ENCODE peak calls at places on chromosome 22, in five cellular contexts. One of them, this sample, is unnamed.

GRCh38 chr22:28978158-28978557 is 83.5 kb downstream of the C22orf31 start:
- DNase-seq in mesendoderm: no peak
- DNase-seq in mammary epithelial cell: peak
- DNase-seq in Karpas-422: no peak
- DNase-seq in colonic mucosa: no peak
- DNase-seq in this sample: no peak

GRCh38 chr22:48320671-48321515 is 1506.8 kb downstream of the BRD1 start:
- DNase-seq in mesendoderm: no peak
- DNase-seq in mammary epithelial cell: no peak
- DNase-seq in Karpas-422: no peak
- DNase-seq in colonic mucosa: no peak
- DNase-seq in this sample: no peak

GRCh38 chr22:24758164-24758799 is 16.2 kb downstream of the PIWIL3 start:
- DNase-seq in mesendoderm: peak
- DNase-seq in mammary epithelial cell: peak
- DNase-seq in colonic mucosa: peak
- DNase-seq in Karpas-422: peak
- DNase-seq in this sample: peak

GRCh38 chr22:42562282-42562681 is 8.5 kb downstream of the SERHL2 start:
- DNase-seq in mammary epithelial cell: no peak
- DNase-seq in colonic mucosa: peak
- DNase-seq in mesendoderm: peak
- DNase-seq in Karpas-422: peak
- DNase-seq in this sample: no peak

GRCh38 chr22:30044369-30044768 is 35.9 kb upstream of the HORMAD2 start:
- DNase-seq in colonic mucosa: peak
- DNase-seq in Karpas-422: no peak
- DNase-seq in mammary epithelial cell: peak
- DNase-seq in mesendoderm: no peak
- DNase-seq in this sample: no peak

GRCh38 chr22:28506207-28506606 is 173.4 kb downstream of the TTC28 start:
- DNase-seq in colonic mucosa: no peak
- DNase-seq in mammary epithelial cell: no peak
- DNase-seq in Karpas-422: no peak
- DNase-seq in mesendoderm: no peak
- DNase-seq in this sample: no peak

GRCh38 chr22:44273175-44273574 is 39.6 kb downstream of the SHISAL1 start:
- DNase-seq in colonic mucosa: no peak
- DNase-seq in Karpas-422: peak
- DNase-seq in mesendoderm: no peak
- DNase-seq in mammary epithelial cell: no peak
- DNase-seq in this sample: no peak

GRCh38 chr22:30435674-30436126 is 10.1 kb downstream of the MTFP1 start:
- DNase-seq in Karpas-422: peak
- DNase-seq in mesendoderm: no peak
- DNase-seq in colonic mucosa: peak
- DNase-seq in mammary epithelial cell: no peak
- DNase-seq in this sample: peak

GRCh38 chr22:47432683-47433082 is 670.2 kb downstream of the TBC1D22A start:
- DNase-seq in mammary epithelial cell: no peak
- DNase-seq in Karpas-422: no peak
- DNase-seq in mesendoderm: no peak
- DNase-seq in colonic mucosa: no peak
- DNase-seq in this sample: no peak

GRCh38 chr22:24090581-24090980 is 79.5 kb downstream of the CABIN1 start:
- DNase-seq in Karpas-422: no peak
- DNase-seq in colonic mucosa: no peak
- DNase-seq in mesendoderm: no peak
- DNase-seq in mammary epithelial cell: no peak
- DNase-seq in this sample: no peak

DNA sequence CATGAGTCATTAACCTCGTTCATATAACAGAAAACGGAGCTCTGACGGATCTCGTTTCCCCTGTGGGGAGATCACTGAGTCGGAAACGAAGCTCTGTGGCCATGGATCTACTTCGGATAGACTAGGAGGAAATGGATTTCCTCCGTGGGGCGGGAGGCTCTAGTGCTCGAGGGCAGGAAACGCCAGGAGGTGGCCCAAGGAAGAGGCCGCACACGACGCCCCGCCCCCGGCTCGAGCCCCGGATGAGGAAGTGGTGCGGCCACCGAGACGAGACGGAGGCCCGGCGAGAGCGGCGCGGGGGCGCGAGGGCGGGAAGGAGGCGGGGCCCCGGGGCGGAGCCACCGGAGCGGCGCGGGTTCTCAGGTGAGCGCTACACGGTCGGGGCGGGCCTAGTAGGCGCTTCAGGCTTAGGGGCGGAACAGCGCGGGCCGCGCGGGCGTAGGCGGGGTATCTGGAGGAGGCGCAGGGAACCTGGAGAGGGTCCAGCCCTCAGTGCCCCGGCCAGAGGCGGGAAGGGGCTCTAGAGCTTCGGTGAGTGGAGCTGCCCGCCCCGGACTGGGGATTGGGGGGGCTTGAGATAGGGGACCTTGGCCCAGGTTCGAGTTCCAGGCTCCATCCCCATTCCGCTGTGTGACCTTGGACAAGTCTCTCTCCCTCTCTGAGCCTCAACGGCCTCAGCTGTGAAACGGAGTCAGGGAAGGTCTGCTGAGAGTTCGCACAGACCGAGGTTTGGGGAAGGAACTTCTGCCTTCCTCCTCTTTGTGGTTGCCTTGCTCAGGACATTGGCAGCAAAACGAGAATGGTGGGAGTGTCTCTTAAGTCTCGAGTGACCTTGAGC is at the start of gene DEPDC5:
- DNase-seq in mammary epithelial cell: peak
- DNase-seq in mesendoderm: peak
- DNase-seq in colonic mucosa: peak
- DNase-seq in Karpas-422: peak
- DNase-seq in this sample: peak
- H3K9ac ChIP-seq in mammary epithelial cell: peak
- H3K9ac ChIP-seq in mesendoderm: peak
- H3K9ac ChIP-seq in colonic mucosa: peak
- H3K9ac ChIP-seq in Karpas-422: peak
- H3K9ac ChIP-seq in this sample: peak

GRCh38 chr22:18113680-18114394 is 3.2 kb downstream of the TUBA8 start:
- DNase-seq in colonic mucosa: no peak
- DNase-seq in Karpas-422: no peak
- DNase-seq in mammary epithelial cell: no peak
- DNase-seq in mesendoderm: no peak
- DNase-seq in this sample: no peak

GRCh38 chr22:18114976-18115652 is 4.5 kb downstream of the TUBA8 start:
- DNase-seq in colonic mucosa: no peak
- DNase-seq in Karpas-422: no peak
- DNase-seq in mammary epithelial cell: no peak
- DNase-seq in mesendoderm: no peak
- DNase-seq in this sample: no peak

GRCh38 chr22:18115844-18116480 is 5.4 kb downstream of the TUBA8 start:
- DNase-seq in Karpas-422: no peak
- DNase-seq in colonic mucosa: no peak
- DNase-seq in mesendoderm: no peak
- DNase-seq in mammary epithelial cell: no peak
- DNase-seq in this sample: no peak

GRCh38 chr22:18112440-18112839 is 1.8 kb downstream of the TUBA8 start:
- DNase-seq in mammary epithelial cell: no peak
- DNase-seq in Karpas-422: no peak
- DNase-seq in colonic mucosa: no peak
- DNase-seq in mesendoderm: no peak
- DNase-seq in this sample: no peak

DNA sequence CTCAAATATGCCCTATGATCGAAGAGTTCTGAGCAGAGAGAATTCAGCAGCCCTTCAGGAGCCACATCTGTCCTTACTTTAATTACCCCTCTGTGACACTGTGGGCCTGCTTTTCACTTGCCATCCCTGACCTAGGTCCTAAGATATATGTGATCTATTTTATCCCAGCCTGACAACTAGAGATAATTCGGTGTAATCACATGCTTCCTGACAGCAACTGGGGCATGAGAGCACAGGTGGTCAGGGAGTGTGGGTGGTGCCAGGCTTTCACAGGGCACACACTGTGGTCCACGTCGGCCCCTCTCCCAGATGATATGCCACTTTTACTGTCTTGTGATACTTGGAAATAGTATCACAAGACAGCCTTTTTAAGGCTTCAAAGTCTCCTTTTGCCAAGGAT is 3.9 kb downstream of the TUBA8 start:
- DNase-seq in Karpas-422: no peak
- DNase-seq in mammary epithelial cell: no peak
- DNase-seq in colonic mucosa: no peak
- DNase-seq in mesendoderm: no peak
- DNase-seq in this sample: no peak
- H3K9ac ChIP-seq in Karpas-422: no peak
- H3K9ac ChIP-seq in mammary epithelial cell: no peak
- H3K9ac ChIP-seq in colonic mucosa: no peak
- H3K9ac ChIP-seq in mesendoderm: no peak
- H3K9ac ChIP-seq in this sample: no peak

GRCh38 chr22:38938221-38938620 is 19.2 kb upstream of the APOBEC3A start:
- DNase-seq in Karpas-422: no peak
- DNase-seq in mesendoderm: no peak
- DNase-seq in colonic mucosa: no peak
- DNase-seq in mammary epithelial cell: no peak
- DNase-seq in this sample: no peak

GRCh38 chr22:38936562-38936961 is 20.8 kb upstream of the APOBEC3A start:
- DNase-seq in mammary epithelial cell: no peak
- DNase-seq in Karpas-422: no peak
- DNase-seq in colonic mucosa: no peak
- DNase-seq in mesendoderm: no peak
- DNase-seq in this sample: no peak

GRCh38 chr22:38937036-38937435 is 20.4 kb upstream of the APOBEC3A start:
- DNase-seq in colonic mucosa: no peak
- DNase-seq in Karpas-422: no peak
- DNase-seq in mammary epithelial cell: no peak
- DNase-seq in mesendoderm: no peak
- DNase-seq in this sample: no peak

GRCh38 chr22:38938925-38939324 is 18.5 kb upstream of the APOBEC3A start:
- DNase-seq in mesendoderm: no peak
- DNase-seq in Karpas-422: no peak
- DNase-seq in colonic mucosa: no peak
- DNase-seq in mammary epithelial cell: no peak
- DNase-seq in this sample: no peak

GRCh38 chr22:38937541-38937940 is 19.9 kb upstream of the APOBEC3A start:
- DNase-seq in mammary epithelial cell: no peak
- DNase-seq in mesendoderm: no peak
- DNase-seq in colonic mucosa: no peak
- DNase-seq in Karpas-422: no peak
- DNase-seq in this sample: no peak
- H3K9ac ChIP-seq in mammary epithelial cell: no peak
- H3K9ac ChIP-seq in mesendoderm: no peak
- H3K9ac ChIP-seq in colonic mucosa: no peak
- H3K9ac ChIP-seq in Karpas-422: no peak
- H3K9ac ChIP-seq in this sample: no peak

GRCh38 chr22:20316844-20317401 is 2.9 kb downstream of the DGCR6L start:
- DNase-seq in colonic mucosa: no peak
- DNase-seq in mammary epithelial cell: no peak
- DNase-seq in mesendoderm: no peak
- DNase-seq in Karpas-422: no peak
- DNase-seq in this sample: no peak

GRCh38 chr22:20312396-20313191 is 7.3 kb downstream of the DGCR6L start:
- DNase-seq in colonic mucosa: peak
- DNase-seq in Karpas-422: no peak
- DNase-seq in mesendoderm: no peak
- DNase-seq in mammary epithelial cell: no peak
- DNase-seq in this sample: no peak

GRCh38 chr22:20319041-20319744 is 667 bp downstream of the DGCR6L start:
- DNase-seq in colonic mucosa: no peak
- DNase-seq in mesendoderm: peak
- DNase-seq in Karpas-422: peak
- DNase-seq in mammary epithelial cell: peak
- DNase-seq in this sample: peak

GRCh38 chr22:20316217-20316843 is 3.5 kb downstream of the DGCR6L start:
- DNase-seq in mesendoderm: no peak
- DNase-seq in Karpas-422: no peak
- DNase-seq in mammary epithelial cell: no peak
- DNase-seq in colonic mucosa: no peak
- DNase-seq in this sample: peak

GRCh38 chr22:20315337-20316216 is 4.3 kb downstream of the DGCR6L start:
- DNase-seq in mammary epithelial cell: no peak
- DNase-seq in mesendoderm: no peak
- DNase-seq in colonic mucosa: peak
- DNase-seq in Karpas-422: no peak
- DNase-seq in this sample: no peak
- H3K9ac ChIP-seq in mammary epithelial cell: no peak
- H3K9ac ChIP-seq in mesendoderm: no peak
- H3K9ac ChIP-seq in colonic mucosa: no peak
- H3K9ac ChIP-seq in Karpas-422: no peak
- H3K9ac ChIP-seq in this sample: no peak

DNA sequence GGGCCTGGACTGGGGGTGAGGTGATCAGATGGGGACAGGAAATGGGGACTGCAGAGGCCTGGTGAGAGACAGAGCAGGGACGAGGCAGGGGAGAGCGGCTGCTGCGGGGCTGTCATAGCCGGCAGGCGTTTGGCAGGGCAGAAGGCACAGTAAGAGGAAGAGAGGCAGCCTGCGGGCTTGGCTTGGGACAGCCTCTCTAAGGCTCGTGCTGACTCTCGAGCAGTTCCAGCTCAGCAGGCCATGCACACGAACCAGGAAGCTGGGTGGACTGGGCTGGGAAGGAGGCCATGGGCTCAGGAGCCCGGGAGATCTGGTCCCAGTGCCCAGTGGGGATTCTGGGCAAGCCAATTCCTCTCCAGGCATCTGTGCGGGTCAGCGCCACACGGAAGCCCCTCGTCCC is 19.6 kb upstream of the EIF3D start:
- DNase-seq in mammary epithelial cell: no peak
- DNase-seq in mesendoderm: peak
- DNase-seq in Karpas-422: no peak
- DNase-seq in colonic mucosa: no peak
- DNase-seq in this sample: no peak
- H3K9ac ChIP-seq in mammary epithelial cell: no peak
- H3K9ac ChIP-seq in mesendoderm: peak
- H3K9ac ChIP-seq in Karpas-422: no peak
- H3K9ac ChIP-seq in colonic mucosa: no peak
- H3K9ac ChIP-seq in this sample: no peak

DNA sequence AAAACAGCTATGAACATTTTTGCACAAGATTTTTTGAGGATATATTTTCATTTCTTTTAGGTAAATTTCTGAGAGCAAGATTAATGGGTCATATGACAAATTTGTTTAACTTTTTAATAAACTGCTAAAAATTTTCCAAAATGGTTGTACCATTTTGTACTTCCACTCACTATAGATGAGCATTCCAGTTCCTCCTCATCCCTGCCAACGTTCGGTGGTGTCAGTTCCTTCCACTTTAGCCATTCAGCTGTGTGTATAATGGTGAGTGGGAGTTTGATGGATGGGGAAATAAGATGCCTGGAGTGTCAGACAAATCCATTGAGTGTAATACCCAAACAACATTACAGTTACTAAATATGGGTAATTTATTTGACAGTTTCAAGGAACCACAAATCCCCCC is 49.7 kb downstream of the MIAT start:
- DNase-seq in Karpas-422: no peak
- DNase-seq in mesendoderm: no peak
- DNase-seq in colonic mucosa: no peak
- DNase-seq in mammary epithelial cell: no peak
- DNase-seq in this sample: no peak
- H3K9ac ChIP-seq in Karpas-422: no peak
- H3K9ac ChIP-seq in mesendoderm: no peak
- H3K9ac ChIP-seq in colonic mucosa: no peak
- H3K9ac ChIP-seq in mammary epithelial cell: no peak
- H3K9ac ChIP-seq in this sample: no peak

GRCh38 chr22:41478473-41478872 is 9.6 kb downstream of the ACO2 start:
- DNase-seq in Karpas-422: peak
- DNase-seq in colonic mucosa: no peak
- DNase-seq in mammary epithelial cell: no peak
- DNase-seq in mesendoderm: no peak
- DNase-seq in this sample: no peak
- H3K9ac ChIP-seq in Karpas-422: peak
- H3K9ac ChIP-seq in colonic mucosa: no peak
- H3K9ac ChIP-seq in mammary epithelial cell: no peak
- H3K9ac ChIP-seq in mesendoderm: no peak
- H3K9ac ChIP-seq in this sample: no peak

This sample was measured in K562.